ENCODE peak calls at places on chromosome 4, in seven cellular contexts. R is WTC11, G is GM12865, N is RWPE1, B is AG10803, H is foreskin fibroblast, O is ovary. A is an unnamed sample.

GRCh38 chr4:110449947-110450346 is 26.0 kb upstream of the ENPEP start:
- DNase-seq in R (no peak), G (no peak), N (no peak), B (no peak), H (no peak), O (no peak), A (no peak)

GRCh38 chr4:25955705-25956104 is 41.7 kb downstream of the SMIM20 start:
- DNase-seq in R (no peak), G (no peak), N (no peak), B (no peak), H (no peak), O (no peak), A (no peak)

GRCh38 chr4:20137176-20137575 is 114.5 kb upstream of the SLIT2 start:
- DNase-seq in R (no peak), G (no peak), N (no peak), B (peak), H (peak), O (no peak), A (no peak)

GRCh38 chr4:4394644-4395043 is 7.7 kb downstream of the NSG1 start:
- DNase-seq in R (no peak), G (no peak), N (no peak), B (no peak), H (no peak), O (no peak), A (no peak)

GRCh38 chr4:24352112-24352511 is 232.2 kb downstream of the DHX15 start:
- DNase-seq in R (no peak), G (no peak), N (no peak), B (no peak), H (no peak), O (no peak), A (no peak)

GRCh38 chr4:6472387-6473263 is at the start of gene PPP2R2C:
- DNase-seq in R (peak), G (no peak), N (no peak), B (no peak), H (no peak), O (no peak), A (no peak)

GRCh38 chr4:122895336-122895995 is 26.9 kb downstream of the NUDT6 start:
- DNase-seq in R (no peak), G (no peak), N (no peak), B (no peak), H (no peak), O (no peak), A (no peak)

GRCh38 chr4:48799157-48799556 is 19.1 kb upstream of the FRYL start:
- DNase-seq in R (no peak), G (peak), N (no peak), B (no peak), H (no peak), O (no peak), A (no peak)

GRCh38 chr4:181194096-181194495 is 1049.1 kb upstream of the TENM3 start:
- DNase-seq in R (no peak), G (no peak), N (peak), B (no peak), H (no peak), O (no peak), A (no peak)

GRCh38 chr4:151434183-151434860 is 25.3 kb downstream of the FHIP1A start:
- DNase-seq in R (no peak), G (no peak), N (peak), B (peak), H (no peak), O (no peak), A (no peak)

GRCh38 chr4:56907489-56908205 is at the start of gene REST:
- DNase-seq in R (peak), G (peak), N (peak), B (peak), H (peak), O (peak), A (peak)

GRCh38 chr4:1644906-1645657 is 39.0 kb downstream of the FAM53A start:
- DNase-seq in R (no peak), G (no peak), N (peak), B (peak), H (peak), O (no peak), A (no peak)

GRCh38 chr4:74094227-74094626 is 4.8 kb downstream of the CXCL2 start:
- DNase-seq in R (no peak), G (no peak), N (no peak), B (no peak), H (no peak), O (no peak), A (no peak)

GRCh38 chr4:155709878-155710277 is 43.2 kb downstream of the GUCY1A1 start:
- DNase-seq in R (no peak), G (no peak), N (no peak), B (no peak), H (no peak), O (no peak), A (no peak)

GRCh38 chr4:64713256-64713840 is 304.1 kb upstream of the TECRL start:
- DNase-seq in R (no peak), G (peak), N (peak), B (peak), H (no peak), O (no peak), A (no peak)

GRCh38 chr4:177530561-177530960 is 88.3 kb upstream of the AGA start:
- DNase-seq in R (no peak), G (no peak), N (no peak), B (no peak), H (no peak), O (no peak), A (no peak)

GRCh38 chr4:151184523-151185458 is 85.4 kb downstream of the RPS3A start:
- DNase-seq in R (no peak), G (no peak), N (peak), B (peak), H (peak), O (no peak), A (peak)

GRCh38 chr4:152997771-152998487 is 61.8 kb downstream of the FHDC1 start:
- DNase-seq in R (no peak), G (no peak), N (peak), B (no peak), H (no peak), O (no peak), A (no peak)

GRCh38 chr4:10983274-10983673 is 298.7 kb upstream of the CLNK start:
- DNase-seq in R (no peak), G (peak), N (no peak), B (no peak), H (no peak), O (no peak), A (no peak)

GRCh38 chr4:151166662-151167061 is 67.2 kb downstream of the RPS3A start:
- DNase-seq in R (no peak), G (no peak), N (no peak), B (no peak), H (no peak), O (no peak), A (no peak)

GRCh38 chr4:157713342-157713741 is 459.5 kb downstream of the GASK1B start:
- DNase-seq in R (no peak), G (no peak), N (no peak), B (no peak), H (peak), O (no peak), A (no peak)

GRCh38 chr4:180942367-180942916 is 1300.8 kb upstream of the TENM3 start:
- DNase-seq in R (no peak), G (no peak), N (no peak), B (no peak), H (no peak), O (no peak), A (no peak)

GRCh38 chr4:7775396-7775795 is 164.3 kb downstream of the AFAP1 start:
- DNase-seq in R (no peak), G (no peak), N (no peak), B (no peak), H (no peak), O (no peak), A (no peak)

GRCh38 chr4:76197971-76198410 is 15.6 kb downstream of the SCARB2 start:
- DNase-seq in R (no peak), G (peak), N (no peak), B (peak), H (peak), O (peak), A (no peak)

GRCh38 chr4:73103799-73104503 is 34.4 kb upstream of the COX18 start:
- DNase-seq in R (no peak), G (no peak), N (no peak), B (no peak), H (no peak), O (no peak), A (peak)

GRCh38 chr4:4791299-4791798 is 68.1 kb upstream of the MSX1 start:
- DNase-seq in R (peak), G (no peak), N (no peak), B (peak), H (no peak), O (no peak), A (no peak)

GRCh38 chr4:184066584-184067300 is 150.9 kb downstream of the ENPP6 start:
- DNase-seq in R (no peak), G (no peak), N (no peak), B (no peak), H (no peak), O (peak), A (no peak)

GRCh38 chr4:2755821-2756690 is at the start of gene TNIP2:
- DNase-seq in R (peak), G (peak), N (peak), B (peak), H (peak), O (peak), A (peak)

GRCh38 chr4:101806914-101807313 is 16.4 kb downstream of the BANK1 start:
- DNase-seq in R (no peak), G (peak), N (no peak), B (peak), H (no peak), O (no peak), A (no peak)

GRCh38 chr4:183241322-183241640 is 78.8 kb downstream of the CLDN22 start:
- DNase-seq in R (no peak), G (no peak), N (peak), B (peak), H (peak), O (no peak), A (no peak)

GRCh38 chr4:113173865-113174264 is 124.4 kb downstream of the ANK2 start:
- DNase-seq in R (no peak), G (no peak), N (no peak), B (no peak), H (no peak), O (no peak), A (no peak)

GRCh38 chr4:184475096-184475461 is 729 bp upstream of the IRF2 start:
- DNase-seq in R (peak), G (peak), N (peak), B (peak), H (peak), O (peak), A (peak)

GRCh38 chr4:13441506-13441905 is 42.6 kb downstream of the RAB28 start:
- DNase-seq in R (no peak), G (no peak), N (no peak), B (no peak), H (no peak), O (no peak), A (no peak)

GRCh38 chr4:107930821-107931774 is at the start of gene CYP2U1:
- DNase-seq in R (peak), G (peak), N (peak), B (peak), H (peak), O (peak), A (peak)

DNA sequence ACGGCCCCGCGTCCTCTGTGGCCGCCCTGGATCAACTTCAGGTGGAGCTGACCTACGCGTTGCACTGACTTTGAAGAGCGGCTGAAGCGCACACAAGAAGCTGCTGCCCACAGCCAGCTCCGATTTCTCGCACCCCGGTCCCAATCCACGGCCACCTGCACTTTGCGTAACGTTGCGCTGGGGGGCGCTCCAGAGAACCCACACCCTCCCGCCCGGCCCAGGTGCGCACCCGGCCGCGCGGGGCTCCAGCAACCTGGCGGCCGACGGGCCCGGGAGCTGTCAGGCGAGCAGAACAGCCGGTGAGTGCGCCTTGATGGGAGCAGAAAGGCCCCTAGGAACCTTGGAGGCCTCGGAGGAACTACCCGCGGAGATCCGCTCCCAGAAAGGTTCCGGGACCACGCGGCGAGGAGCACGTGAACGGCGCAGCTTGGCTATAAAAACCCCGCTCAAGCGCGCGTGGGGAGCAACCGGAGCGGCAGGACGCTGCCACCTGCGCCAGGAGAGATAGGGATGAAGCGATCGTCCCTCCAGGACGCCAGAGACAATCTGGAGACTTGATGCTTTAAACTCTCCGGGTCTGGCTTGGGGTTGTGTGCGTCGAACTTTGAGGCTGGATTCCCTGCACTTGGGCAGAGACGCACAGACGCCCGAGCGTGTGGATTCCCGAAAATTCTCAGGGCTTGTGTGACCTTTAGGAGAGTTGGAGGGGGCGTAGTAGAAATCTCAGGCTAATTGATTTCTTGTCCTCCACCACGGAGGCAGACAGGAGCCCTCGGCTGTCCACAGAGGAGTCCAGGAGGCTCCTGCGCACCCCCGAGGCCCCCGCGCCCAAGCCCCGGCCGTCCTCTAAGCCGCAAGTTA is 591 bp upstream of the NWD2 start:
- DNase-seq in R (peak), G (no peak), N (no peak), B (no peak), H (peak), O (no peak), A (no peak)
- TF ChIP-seq CTCF in R (peak), G (no peak), N (no peak), B (no peak), H (no peak), O (no peak), A (no peak)

GRCh38 chr4:186728631-186729271 is 5.1 kb upstream of the FAT1 start:
- DNase-seq in R (no peak), G (no peak), N (peak), B (peak), H (peak), O (no peak), A (no peak)

GRCh38 chr4:186727149-186727976 is 3.7 kb upstream of the FAT1 start:
- DNase-seq in R (no peak), G (no peak), N (no peak), B (peak), H (no peak), O (no peak), A (peak)

GRCh38 chr4:186729856-186730255 is 6.2 kb upstream of the FAT1 start:
- DNase-seq in R (no peak), G (no peak), N (no peak), B (no peak), H (no peak), O (no peak), A (no peak)

GRCh38 chr4:186726440-186727148 is 2.9 kb upstream of the FAT1 start:
- DNase-seq in R (peak), G (no peak), N (peak), B (peak), H (peak), O (peak), A (peak)

GRCh38 chr4:186727977-186728519 is 4.4 kb upstream of the FAT1 start:
- DNase-seq in R (peak), G (no peak), N (peak), B (peak), H (no peak), O (no peak), A (peak)
- TF ChIP-seq CTCF in R (no peak), G (no peak), N (peak), B (peak), H (no peak), O (no peak), A (no peak)

GRCh38 chr4:60683357-60683756 is 516.8 kb upstream of the ADGRL3 start:
- DNase-seq in R (no peak), G (no peak), N (peak), B (peak), H (peak), O (no peak), A (no peak)

GRCh38 chr4:60683953-60684352 is 516.2 kb upstream of the ADGRL3 start:
- DNase-seq in R (no peak), G (no peak), N (no peak), B (peak), H (peak), O (no peak), A (no peak)

GRCh38 chr4:60682901-60683300 is 517.2 kb upstream of the ADGRL3 start:
- DNase-seq in R (no peak), G (no peak), N (no peak), B (peak), H (peak), O (no peak), A (no peak)
- TF ChIP-seq CTCF in R (no peak), G (no peak), N (no peak), B (no peak), H (no peak), O (no peak), A (no peak)

GRCh38 chr4:189525304-189525703 is 415.4 kb upstream of the FRG1 start:
- DNase-seq in R (no peak), G (no peak), N (no peak), B (no peak), H (no peak), O (no peak), A (no peak)
- TF ChIP-seq CTCF in R (no peak), G (no peak), N (no peak), B (no peak), H (no peak), O (no peak), A (no peak)